ENCODE peak calls at places on chromosome 21, in four cellular contexts. One of them, this sample, is unnamed.

GRCh38 chr21:40507978-40508377 is 339.0 kb downstream of the DSCAM start:
- DNase-seq in stomach: no peak
- DNase-seq in suprapubic skin: no peak
- DNase-seq in endothelial cell of umbilical vein: no peak
- DNase-seq in this sample: no peak

GRCh38 chr21:17752171-17752570 is 67.0 kb downstream of the C21orf91 start:
- DNase-seq in endothelial cell of umbilical vein: no peak
- DNase-seq in stomach: no peak
- DNase-seq in suprapubic skin: no peak
- DNase-seq in this sample: no peak

GRCh38 chr21:39014751-39015150 is 168.5 kb downstream of the PSMG1 start:
- DNase-seq in suprapubic skin: no peak
- DNase-seq in endothelial cell of umbilical vein: no peak
- DNase-seq in stomach: no peak
- DNase-seq in this sample: no peak

GRCh38 chr21:44310628-44311027 is 10.8 kb downstream of the PFKL start:
- DNase-seq in stomach: no peak
- DNase-seq in suprapubic skin: no peak
- DNase-seq in endothelial cell of umbilical vein: no peak
- DNase-seq in this sample: no peak

GRCh38 chr21:15221799-15222386 is 157.1 kb upstream of the NRIP1 start:
- DNase-seq in stomach: no peak
- DNase-seq in endothelial cell of umbilical vein: no peak
- DNase-seq in suprapubic skin: no peak
- DNase-seq in this sample: no peak

GRCh38 chr21:36134820-36135390 is at the start of gene CBR3:
- DNase-seq in endothelial cell of umbilical vein: peak; percentile 66
- DNase-seq in stomach: peak; percentile 48
- DNase-seq in suprapubic skin: peak; percentile 83
- DNase-seq in this sample: peak; percentile 87

GRCh38 chr21:16420086-16420724 is 690.4 kb downstream of the USP25 start:
- DNase-seq in suprapubic skin: no peak
- DNase-seq in endothelial cell of umbilical vein: peak; percentile 89
- DNase-seq in stomach: peak; percentile 42
- DNase-seq in this sample: no peak

GRCh38 chr21:28913071-28913470 is 79.6 kb downstream of the LTN1 start:
- DNase-seq in endothelial cell of umbilical vein: no peak
- DNase-seq in suprapubic skin: no peak
- DNase-seq in stomach: no peak
- DNase-seq in this sample: no peak

GRCh38 chr21:29382029-29382654 is 83.4 kb downstream of the BACH1 start:
- DNase-seq in endothelial cell of umbilical vein: peak; percentile 13
- DNase-seq in stomach: no peak
- DNase-seq in suprapubic skin: no peak
- DNase-seq in this sample: no peak

GRCh38 chr21:32370971-32371766 is 21.6 kb downstream of the URB1 start:
- DNase-seq in stomach: no peak
- DNase-seq in suprapubic skin: peak; percentile 24
- DNase-seq in endothelial cell of umbilical vein: peak; percentile 92
- DNase-seq in this sample: no peak

GRCh38 chr21:44437696-44438431 is 17.4 kb upstream of the LRRC3 start:
- DNase-seq in stomach: no peak
- DNase-seq in endothelial cell of umbilical vein: no peak
- DNase-seq in suprapubic skin: peak; percentile 51
- DNase-seq in this sample: peak; percentile 52

GRCh38 chr21:37915941-37916794 is at the start of gene KCNJ6:
- DNase-seq in stomach: peak; percentile 35
- DNase-seq in endothelial cell of umbilical vein: peak; percentile 47
- DNase-seq in suprapubic skin: no peak
- DNase-seq in this sample: no peak

GRCh38 chr21:21230672-21231071 is 232.5 kb downstream of the NCAM2 start:
- DNase-seq in endothelial cell of umbilical vein: no peak
- DNase-seq in suprapubic skin: no peak
- DNase-seq in stomach: no peak
- DNase-seq in this sample: no peak

GRCh38 chr21:32001390-32001789 is 128.6 kb downstream of the HUNK start:
- DNase-seq in endothelial cell of umbilical vein: no peak
- DNase-seq in suprapubic skin: no peak
- DNase-seq in stomach: no peak
- DNase-seq in this sample: no peak

GRCh38 chr21:14916676-14917141 is 148.1 kb downstream of the NRIP1 start:
- DNase-seq in endothelial cell of umbilical vein: no peak
- DNase-seq in stomach: no peak
- DNase-seq in suprapubic skin: no peak
- DNase-seq in this sample: no peak

GRCh38 chr21:28375708-28376385 is 616.8 kb downstream of the LTN1 start:
- DNase-seq in suprapubic skin: no peak
- DNase-seq in stomach: no peak
- DNase-seq in endothelial cell of umbilical vein: peak; percentile 78
- DNase-seq in this sample: no peak

GRCh38 chr21:43790053-43790524 is 712 bp downstream of the RRP1 start:
- DNase-seq in suprapubic skin: no peak
- DNase-seq in stomach: no peak
- DNase-seq in endothelial cell of umbilical vein: peak; percentile 12
- DNase-seq in this sample: no peak

GRCh38 chr21:16418211-16418610 is 688.4 kb downstream of the USP25 start:
- DNase-seq in endothelial cell of umbilical vein: peak; percentile 56
- DNase-seq in stomach: no peak
- DNase-seq in suprapubic skin: no peak
- DNase-seq in this sample: no peak

GRCh38 chr21:30336596-30336995 is 898 bp downstream of the KRTAP27-1 start:
- DNase-seq in stomach: no peak
- DNase-seq in endothelial cell of umbilical vein: no peak
- DNase-seq in suprapubic skin: no peak
- DNase-seq in this sample: no peak

GRCh38 chr21:42633858-42634257 is 19.6 kb upstream of the PDE9A start:
- DNase-seq in suprapubic skin: peak; percentile 37
- DNase-seq in endothelial cell of umbilical vein: no peak
- DNase-seq in stomach: no peak
- DNase-seq in this sample: peak; percentile 61

GRCh38 chr21:25708467-25709065 is 26.1 kb downstream of the ATP5PF start:
- DNase-seq in suprapubic skin: no peak
- DNase-seq in endothelial cell of umbilical vein: peak; percentile 56
- DNase-seq in stomach: peak; percentile 40
- DNase-seq in this sample: no peak

GRCh38 chr21:30769724-30770431 is 14.7 kb upstream of the KRTAP21-1 start:
- DNase-seq in suprapubic skin: no peak
- DNase-seq in stomach: no peak
- DNase-seq in endothelial cell of umbilical vein: no peak
- DNase-seq in this sample: no peak

GRCh38 chr21:25709684-25710265 is 24.9 kb downstream of the ATP5PF start:
- DNase-seq in endothelial cell of umbilical vein: no peak
- DNase-seq in stomach: no peak
- DNase-seq in suprapubic skin: no peak
- DNase-seq in this sample: no peak

GRCh38 chr21:38567577-38568360 is 69.5 kb upstream of the ERG start:
- DNase-seq in stomach: no peak
- DNase-seq in suprapubic skin: no peak
- DNase-seq in endothelial cell of umbilical vein: no peak
- DNase-seq in this sample: no peak

GRCh38 chr21:43209575-43210453 is 41.0 kb downstream of the CRYAA start:
- DNase-seq in stomach: no peak
- DNase-seq in endothelial cell of umbilical vein: no peak
- DNase-seq in suprapubic skin: peak; percentile 54
- DNase-seq in this sample: peak; percentile 64

GRCh38 chr21:31887596-31887920 is 14.7 kb downstream of the HUNK start:
- DNase-seq in stomach: no peak
- DNase-seq in endothelial cell of umbilical vein: no peak
- DNase-seq in suprapubic skin: peak; percentile 74
- DNase-seq in this sample: no peak

GRCh38 chr21:32580949-32581348 is 4.4 kb downstream of the TCP10L start:
- DNase-seq in stomach: no peak
- DNase-seq in endothelial cell of umbilical vein: no peak
- DNase-seq in suprapubic skin: no peak
- DNase-seq in this sample: no peak

GRCh38 chr21:41598561-41599511 is 90.9 kb upstream of the TMPRSS2 start:
- DNase-seq in stomach: peak; percentile 87
- DNase-seq in suprapubic skin: peak; percentile 42
- DNase-seq in endothelial cell of umbilical vein: no peak
- DNase-seq in this sample: no peak

GRCh38 chr21:42373181-42373907 is 7.0 kb upstream of the TFF1 start:
- DNase-seq in endothelial cell of umbilical vein: no peak
- DNase-seq in suprapubic skin: no peak
- DNase-seq in stomach: no peak
- DNase-seq in this sample: peak; percentile 52

GRCh38 chr21:33937931-33938339 is 22.3 kb upstream of the ATP5PO start:
- DNase-seq in suprapubic skin: no peak
- DNase-seq in endothelial cell of umbilical vein: no peak
- DNase-seq in stomach: no peak
- DNase-seq in this sample: no peak

GRCh38 chr21:33938381-33938780 is 22.8 kb upstream of the ATP5PO start:
- DNase-seq in stomach: no peak
- DNase-seq in endothelial cell of umbilical vein: no peak
- DNase-seq in suprapubic skin: no peak
- DNase-seq in this sample: no peak

GRCh38 chr21:33940846-33941245 is 25.2 kb upstream of the ATP5PO start:
- DNase-seq in suprapubic skin: no peak
- DNase-seq in endothelial cell of umbilical vein: no peak
- DNase-seq in stomach: no peak
- DNase-seq in this sample: no peak

GRCh38 chr21:33939224-33939623 is 23.6 kb upstream of the ATP5PO start:
- DNase-seq in suprapubic skin: no peak
- DNase-seq in stomach: no peak
- DNase-seq in endothelial cell of umbilical vein: no peak
- DNase-seq in this sample: no peak

DNA sequence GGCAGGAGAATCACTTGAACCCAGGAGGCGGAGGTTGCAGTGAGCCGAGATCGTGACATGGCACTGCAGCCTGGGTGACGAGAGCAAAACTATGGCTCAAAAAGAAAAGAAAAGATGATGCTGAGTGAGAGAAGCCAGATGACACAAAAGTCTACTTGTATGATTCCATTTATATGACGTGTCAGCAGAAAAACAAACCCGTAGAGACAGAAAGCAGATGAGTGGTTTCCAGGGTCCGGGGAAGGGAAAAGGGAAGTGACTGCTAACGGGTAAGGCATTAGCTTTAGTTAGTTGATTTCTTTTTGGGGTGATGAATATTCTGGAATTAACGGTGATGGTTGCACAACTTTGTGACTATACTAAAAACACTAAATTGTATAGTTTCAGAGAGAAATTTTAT is 24.6 kb upstream of the ATP5PO start:
- DNase-seq in stomach: no peak
- DNase-seq in suprapubic skin: no peak
- DNase-seq in endothelial cell of umbilical vein: no peak
- DNase-seq in this sample: no peak
- TF ChIP-seq POLR2AphosphoS5 in stomach: no peak
- TF ChIP-seq POLR2AphosphoS5 in suprapubic skin: no peak
- TF ChIP-seq POLR2AphosphoS5 in endothelial cell of umbilical vein: no peak
- TF ChIP-seq POLR2AphosphoS5 in this sample: no peak

GRCh38 chr21:26843912-26844257 is 1.3 kb downstream of the ADAMTS1 start:
- DNase-seq in endothelial cell of umbilical vein: no peak
- DNase-seq in suprapubic skin: no peak
- DNase-seq in stomach: no peak
- DNase-seq in this sample: no peak

GRCh38 chr21:26842300-26842699 is 2.9 kb downstream of the ADAMTS1 start:
- DNase-seq in stomach: no peak
- DNase-seq in suprapubic skin: no peak
- DNase-seq in endothelial cell of umbilical vein: no peak
- DNase-seq in this sample: no peak

GRCh38 chr21:26844258-26845065 is 747 bp downstream of the ADAMTS1 start:
- DNase-seq in suprapubic skin: peak; percentile 72
- DNase-seq in stomach: no peak
- DNase-seq in endothelial cell of umbilical vein: peak; percentile 51
- DNase-seq in this sample: peak; percentile 77

GRCh38 chr21:26845066-26845749 is at the start of gene ADAMTS1:
- DNase-seq in suprapubic skin: peak; percentile 95
- DNase-seq in stomach: peak; percentile 71
- DNase-seq in endothelial cell of umbilical vein: peak; percentile 77
- DNase-seq in this sample: peak; percentile 85

GRCh38 chr21:26842976-26843911 is 2.0 kb downstream of the ADAMTS1 start:
- DNase-seq in endothelial cell of umbilical vein: peak; percentile 94
- DNase-seq in stomach: peak; percentile 87
- DNase-seq in suprapubic skin: peak; percentile 95
- DNase-seq in this sample: peak; percentile 80
- TF ChIP-seq POLR2A in endothelial cell of umbilical vein: no peak
- TF ChIP-seq POLR2A in stomach: no peak
- TF ChIP-seq POLR2A in suprapubic skin: no peak
- TF ChIP-seq POLR2A in this sample: no peak

DNA sequence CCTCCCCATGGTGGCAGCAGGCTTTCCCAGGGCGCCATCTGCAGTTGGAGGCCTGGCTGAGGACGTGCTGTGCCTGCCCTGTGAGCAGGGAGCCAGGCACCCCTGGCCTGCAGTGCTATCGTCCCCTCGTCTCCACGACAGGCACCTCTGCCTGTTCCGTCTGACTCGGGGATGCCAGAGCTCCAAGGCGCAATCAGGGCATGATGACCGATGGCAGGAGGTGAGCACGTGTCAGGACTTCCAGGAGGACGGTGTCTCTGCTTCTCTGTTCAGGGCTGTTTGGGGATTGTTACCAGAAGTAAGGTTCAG is 125.2 kb downstream of the PCBP3 start:
- DNase-seq in endothelial cell of umbilical vein: no peak
- DNase-seq in stomach: no peak
- DNase-seq in suprapubic skin: peak; percentile 40
- DNase-seq in this sample: no peak
- TF ChIP-seq CTCF in endothelial cell of umbilical vein: no peak
- TF ChIP-seq CTCF in stomach: no peak
- TF ChIP-seq CTCF in suprapubic skin: no peak
- TF ChIP-seq CTCF in this sample: no peak

DNA sequence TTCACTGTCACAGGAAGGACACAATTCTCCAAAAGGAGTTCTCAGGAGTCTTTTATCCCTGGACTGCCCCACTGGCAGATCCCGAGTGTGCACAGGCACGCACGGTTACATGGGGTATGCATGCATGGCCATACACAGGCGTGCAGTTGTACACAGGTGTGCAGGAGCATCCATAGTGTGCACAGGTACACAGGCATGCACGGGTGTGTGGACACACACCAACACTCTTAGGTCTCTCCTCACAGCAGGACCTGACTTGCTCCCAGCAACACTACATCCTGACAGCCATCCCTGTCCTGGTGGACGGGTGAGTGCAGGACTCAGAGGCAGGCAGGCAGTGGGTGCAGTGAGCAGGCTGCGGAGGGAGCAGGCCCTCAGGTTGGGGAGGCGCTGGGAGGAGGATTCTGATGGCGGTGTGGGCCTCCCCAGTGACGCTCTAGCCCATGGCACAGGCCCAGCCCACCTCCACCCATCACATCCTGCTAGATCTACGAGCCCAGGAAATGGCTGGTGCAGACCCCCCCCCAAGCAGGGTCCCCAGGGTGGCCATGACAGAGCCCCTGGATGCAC is 28.4 kb downstream of the SLC19A1 start:
- DNase-seq in endothelial cell of umbilical vein: no peak
- DNase-seq in suprapubic skin: peak; percentile 34
- DNase-seq in stomach: no peak
- DNase-seq in this sample: peak; percentile 69
- TF ChIP-seq POLR2AphosphoS5 in endothelial cell of umbilical vein: no peak
- TF ChIP-seq POLR2AphosphoS5 in suprapubic skin: no peak
- TF ChIP-seq POLR2AphosphoS5 in stomach: no peak
- TF ChIP-seq POLR2AphosphoS5 in this sample: no peak

GRCh38 chr21:34886554-34887385 is 162.3 kb downstream of the RUNX1 start:
- DNase-seq in suprapubic skin: peak; percentile 72
- DNase-seq in stomach: no peak
- DNase-seq in endothelial cell of umbilical vein: peak; percentile 57
- DNase-seq in this sample: peak; percentile 89
- TF ChIP-seq POLR2A in suprapubic skin: no peak
- TF ChIP-seq POLR2A in stomach: no peak
- TF ChIP-seq POLR2A in endothelial cell of umbilical vein: no peak
- TF ChIP-seq POLR2A in this sample: no peak

This sample was measured in spleen.